ENCODE peak calls at places on chromosomes 5 and 9, in eight cellular contexts. A is psoas muscle, D is lower lobe of right lung, L is choroid plexus epithelial cell, V is SK-N-SH, J is AG09309, U is kidney epithelial cell, I is mucosa of descending colon. O is an unnamed sample.

GRCh38 chr5:2656186-2656585 is 95.3 kb downstream of the IRX2 start:
- DNase-seq in A (no peak), D (no peak), L (no peak), V (no peak), J (no peak), U (no peak), I (no peak), O (peak)

GRCh38 chr9:36677611-36678010 is 104.9 kb downstream of the MELK start:
- DNase-seq in A (no peak), D (no peak), L (no peak), V (peak), J (no peak), U (no peak), I (no peak), O (no peak)

GRCh38 chr9:76298497-76299144 is 95.6 kb downstream of the RFK start:
- DNase-seq in A (no peak), D (no peak), L (peak), V (no peak), J (no peak), U (no peak), I (no peak), O (peak)

GRCh38 chr9:81687521-81688261 is 1.7 kb downstream of the TLE1 start:
- DNase-seq in A (peak), D (peak), L (peak), V (peak), J (no peak), U (no peak), I (peak), O (no peak)

GRCh38 chr9:108816037-108816436 is 39.7 kb downstream of the ACTL7B start:
- DNase-seq in A (no peak), D (peak), L (peak), V (no peak), J (no peak), U (no peak), I (no peak), O (no peak)

GRCh38 chr9:77534376-77535057 is 113.6 kb downstream of the GNA14 start:
- DNase-seq in A (no peak), D (no peak), L (no peak), V (no peak), J (no peak), U (no peak), I (no peak), O (no peak)

GRCh38 chr5:57124014-57124413 is 49.8 kb upstream of the GPBP1 start:
- DNase-seq in A (no peak), D (no peak), L (no peak), V (no peak), J (no peak), U (no peak), I (no peak), O (no peak)

GRCh38 chr5:122741681-122742080 is 33.2 kb upstream of the SNX2 start:
- DNase-seq in A (no peak), D (no peak), L (peak), V (no peak), J (no peak), U (no peak), I (no peak), O (no peak)

GRCh38 chr5:148913985-148914421 is 87.6 kb downstream of the ADRB2 start:
- DNase-seq in A (no peak), D (no peak), L (peak), V (no peak), J (peak), U (peak), I (no peak), O (peak)

GRCh38 chr5:179293276-179293675 is 52.0 kb downstream of the ADAMTS2 start:
- DNase-seq in A (no peak), D (no peak), L (no peak), V (no peak), J (no peak), U (no peak), I (no peak), O (peak)

GRCh38 chr5:176647870-176648466 is 684 bp downstream of the TSPAN17 start:
- DNase-seq in A (peak), D (peak), L (peak), V (peak), J (no peak), U (no peak), I (peak), O (no peak)

GRCh38 chr9:124385623-124386022 is 29.6 kb downstream of the PSMB7 start:
- DNase-seq in A (no peak), D (no peak), L (no peak), V (peak), J (no peak), U (no peak), I (no peak), O (no peak)

GRCh38 chr5:76204713-76205112 is 121.5 kb downstream of the SV2C start:
- DNase-seq in A (no peak), D (no peak), L (no peak), V (no peak), J (no peak), U (no peak), I (no peak), O (peak)

GRCh38 chr5:96868603-96869371 is 7.5 kb upstream of the ERAP2 start:
- DNase-seq in A (no peak), D (no peak), L (peak), V (peak), J (peak), U (no peak), I (no peak), O (peak)

GRCh38 chr5:170388818-170389217 is 349 bp downstream of the KCNMB1 start:
- DNase-seq in A (no peak), D (no peak), L (no peak), V (no peak), J (no peak), U (no peak), I (no peak), O (no peak)

GRCh38 chr5:170390472-170390871 is 1.3 kb upstream of the KCNMB1 start:
- DNase-seq in A (no peak), D (no peak), L (no peak), V (no peak), J (no peak), U (no peak), I (no peak), O (no peak)

GRCh38 chr5:170388240-170388639 is 927 bp downstream of the KCNMB1 start:
- DNase-seq in A (no peak), D (no peak), L (no peak), V (no peak), J (no peak), U (no peak), I (no peak), O (no peak)

GRCh38 chr5:170387775-170388174 is 1.4 kb downstream of the KCNMB1 start:
- DNase-seq in A (no peak), D (no peak), L (no peak), V (no peak), J (no peak), U (no peak), I (no peak), O (no peak)

DNA sequence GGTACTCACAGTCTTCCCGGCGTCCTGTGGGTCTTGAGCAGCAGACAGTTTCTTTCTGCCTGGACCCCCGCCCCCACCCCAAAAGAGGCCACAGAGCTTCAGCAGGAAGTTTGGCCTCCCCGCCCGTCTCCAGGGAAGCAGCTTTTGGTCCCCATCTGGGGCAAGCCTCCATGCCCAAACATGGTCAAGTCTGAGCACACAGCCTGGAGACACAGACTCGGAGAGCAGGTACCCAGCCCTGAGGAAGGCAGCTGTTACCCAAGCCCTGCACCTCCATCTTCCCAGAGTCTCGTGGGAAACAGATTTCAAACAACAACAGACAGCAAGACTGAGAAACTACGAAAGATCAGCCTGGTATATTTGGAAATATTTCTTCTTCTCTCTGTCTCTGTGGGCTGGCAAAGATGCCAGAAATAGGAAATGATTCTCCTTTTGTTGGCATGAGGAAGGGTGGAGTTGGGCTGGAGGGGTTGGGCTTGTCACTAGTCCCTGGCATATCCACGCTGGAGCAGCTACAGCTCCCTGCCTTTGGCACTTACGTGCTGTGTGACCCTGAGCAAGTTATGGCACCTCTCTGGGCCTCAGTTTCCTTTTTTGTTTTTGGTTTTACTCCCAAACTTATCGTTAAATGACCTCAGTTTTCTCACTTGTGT is at the start of gene KCNMB1:
- DNase-seq in A (no peak), D (no peak), L (no peak), V (no peak), J (no peak), U (no peak), I (no peak), O (no peak)
- H3K4me3 ChIP-seq in A (peak), D (peak), L (no peak), V (no peak), J (no peak), U (no peak), I (no peak), O (no peak)

DNA sequence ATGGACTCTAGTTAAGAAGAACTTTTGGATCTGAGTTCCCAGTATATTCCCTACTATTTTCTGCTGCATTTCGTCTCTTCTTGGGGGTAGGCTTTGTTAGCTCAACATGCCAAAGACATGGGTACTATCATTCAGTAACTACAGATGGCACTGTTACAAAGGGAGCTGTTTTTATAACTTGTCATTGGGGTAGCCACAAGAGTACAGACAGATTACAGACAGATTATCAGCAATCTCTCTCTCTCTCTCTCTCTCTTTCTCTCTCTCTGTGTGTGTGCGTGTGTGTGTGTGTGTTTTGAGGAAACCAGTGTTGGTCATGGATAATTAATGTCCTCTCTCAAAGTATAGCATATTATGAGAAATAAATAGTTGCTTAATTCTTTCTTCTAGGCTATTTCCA is 116.1 kb downstream of the WDR70 start:
- DNase-seq in A (no peak), D (no peak), L (peak), V (no peak), J (no peak), U (no peak), I (no peak), O (peak)
- TF ChIP-seq CTCF in A (peak), D (no peak), L (peak), V (peak), J (peak), U (peak), I (no peak), O (peak)

GRCh38 chr5:19492861-19493260 is 495.1 kb downstream of the CDH18 start:
- DNase-seq in A (no peak), D (no peak), L (no peak), V (no peak), J (no peak), U (no peak), I (no peak), O (no peak)
- H3K4me3 ChIP-seq in A (no peak), D (no peak), L (no peak), V (no peak), J (no peak), U (no peak), I (no peak), O (no peak)

DNA sequence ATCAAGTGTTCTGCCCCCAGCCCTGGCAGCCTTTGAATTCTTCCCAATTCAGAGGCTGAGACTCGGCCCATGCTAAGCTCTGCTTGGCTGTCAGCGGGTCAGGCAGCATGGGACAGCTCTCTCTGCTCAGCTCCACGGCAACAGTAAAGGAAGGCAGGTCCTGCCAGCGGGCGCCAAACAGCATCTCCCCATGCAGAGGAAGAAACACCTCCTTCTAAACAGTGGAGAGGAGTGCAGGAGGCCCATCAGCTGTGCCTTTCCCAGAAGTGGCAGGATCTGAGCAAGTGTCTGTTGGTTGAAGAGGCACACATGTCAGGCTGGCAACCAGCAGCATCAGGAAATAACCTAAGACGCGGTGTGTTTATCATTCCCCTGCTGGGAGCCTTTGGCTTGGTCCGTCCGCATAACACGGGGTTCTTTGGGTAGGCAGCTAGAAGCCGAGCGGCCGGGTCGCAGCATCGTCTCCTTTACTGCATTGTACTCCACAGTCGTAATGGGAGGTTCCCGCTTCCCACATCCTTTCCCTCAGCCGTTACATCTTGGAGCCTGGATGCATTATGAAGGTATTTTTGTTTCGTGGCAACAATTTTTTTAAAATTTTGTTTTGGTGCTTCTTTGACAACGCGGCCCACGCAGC is 42.7 kb upstream of the NCS1 start:
- DNase-seq in A (no peak), D (peak), L (peak), V (no peak), J (no peak), U (no peak), I (peak), O (no peak)
- TF ChIP-seq CTCF in A (no peak), D (no peak), L (no peak), V (no peak), J (no peak), U (no peak), I (no peak), O (no peak)

DNA sequence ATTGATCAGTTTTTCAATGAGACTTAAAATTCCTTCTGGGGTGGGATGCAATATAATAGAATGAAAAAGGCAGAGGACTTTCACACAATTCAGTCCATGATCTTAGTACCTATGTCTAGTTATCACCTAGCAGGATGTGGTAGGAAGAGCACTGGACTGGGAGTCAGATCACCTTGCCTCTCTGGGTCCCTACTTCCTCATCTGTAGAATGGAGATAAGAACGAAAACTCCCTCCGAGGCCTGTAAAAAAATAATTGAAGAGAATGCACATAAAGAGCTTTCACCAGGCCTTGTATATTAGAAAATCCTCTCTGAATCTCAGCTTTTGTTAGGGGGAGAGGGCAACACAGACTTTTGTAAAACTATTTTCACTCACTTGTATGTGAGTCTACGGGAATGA is 681 bp upstream of the TMEFF1 start:
- DNase-seq in A (no peak), D (no peak), L (no peak), V (no peak), J (no peak), U (no peak), I (no peak), O (no peak)
- H3K4me3 ChIP-seq in A (peak), D (peak), L (no peak), V (peak), J (no peak), U (no peak), I (no peak), O (peak)

GRCh38 chr5:35171991-35172390 is 58.3 kb downstream of the PRLR start:
- DNase-seq in A (no peak), D (no peak), L (no peak), V (no peak), J (no peak), U (no peak), I (no peak), O (no peak)
- TF ChIP-seq CTCF in A (no peak), D (no peak), L (no peak), V (no peak), J (no peak), U (no peak), I (no peak), O (no peak)

GRCh38 chr5:112737472-112738179 is at the start of gene APC:
- DNase-seq in A (peak), D (peak), L (peak), V (peak), J (peak), U (peak), I (peak), O (peak)
- H3K4me3 ChIP-seq in A (peak), D (peak), L (peak), V (peak), J (peak), U (peak), I (no peak), O (peak)

DNA sequence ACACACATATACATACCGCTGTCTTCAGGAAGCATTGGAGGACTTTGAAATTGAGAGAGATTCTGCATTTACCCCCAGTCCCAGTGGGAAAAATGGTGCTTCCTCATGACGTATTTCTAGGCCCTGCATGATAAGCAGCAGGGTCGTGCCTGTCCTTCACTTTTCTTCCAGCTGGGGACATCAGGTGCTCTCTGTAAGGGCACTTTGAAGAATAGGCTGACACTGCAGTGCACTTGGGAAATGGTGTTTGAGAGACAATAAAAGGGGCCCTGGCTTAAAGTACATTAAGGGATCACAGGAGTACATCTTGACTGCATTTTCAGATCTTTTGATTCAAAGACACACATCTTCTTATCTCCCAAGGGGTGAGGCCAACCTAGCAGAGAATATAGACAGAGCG is 437.8 kb downstream of the CSNK1G3 start:
- DNase-seq in A (no peak), D (no peak), L (no peak), V (no peak), J (no peak), U (no peak), I (no peak), O (no peak)
- TF ChIP-seq CTCF in A (no peak), D (no peak), L (no peak), V (no peak), J (no peak), U (no peak), I (no peak), O (no peak)

DNA sequence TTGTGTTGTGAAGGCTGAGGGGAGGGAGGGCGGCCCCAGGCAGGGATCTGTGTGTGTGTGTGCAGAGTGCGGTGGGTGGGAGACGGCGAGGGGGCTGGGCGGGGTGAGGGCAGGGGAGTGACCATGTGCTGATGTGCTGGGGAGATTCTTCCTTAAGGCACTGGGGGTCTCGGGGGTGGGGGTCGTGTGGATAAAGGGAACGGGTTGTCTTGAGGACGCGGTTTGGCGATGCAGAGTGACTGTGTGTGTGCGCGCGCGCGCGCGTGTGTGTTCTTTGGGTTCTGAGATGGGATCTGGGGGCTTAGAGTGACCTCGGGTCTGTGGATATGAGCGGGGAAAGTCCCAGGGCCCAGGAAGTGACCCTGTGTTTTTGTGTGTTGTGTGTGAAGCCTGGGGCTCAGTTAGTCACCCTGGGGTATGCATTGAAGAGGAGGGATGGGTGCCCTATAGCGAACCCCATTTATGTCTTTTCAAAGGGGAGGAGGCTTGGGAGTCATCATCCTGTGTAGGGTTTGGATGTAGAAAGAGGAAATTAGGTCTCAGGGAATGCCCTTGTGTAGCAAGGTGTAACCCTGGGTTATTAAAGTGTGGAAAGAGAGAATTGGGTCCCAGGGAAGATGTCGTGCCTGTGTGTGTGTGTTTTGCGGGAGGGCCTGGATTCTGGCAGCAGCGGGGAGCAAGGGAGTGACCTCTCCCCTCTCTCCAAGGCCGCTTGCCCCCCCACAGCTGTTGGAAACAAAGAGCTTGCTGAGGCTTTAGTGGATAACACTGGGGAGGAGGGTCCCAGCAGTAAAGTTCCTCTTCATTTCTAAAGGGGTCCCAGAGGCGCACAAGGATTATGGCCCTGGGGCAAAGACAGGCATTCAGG is 1.4 kb downstream of the TMEFF1 start:
- DNase-seq in A (no peak), D (no peak), L (no peak), V (peak), J (no peak), U (no peak), I (no peak), O (no peak)
- H3K4me3 ChIP-seq in A (peak), D (peak), L (peak), V (peak), J (peak), U (peak), I (no peak), O (peak)